ENCODE peak calls at places on chromosomes 13 and 19, in ten cellular contexts. O is gastrocnemius medialis, X is cardiac muscle cell, Z is pancreas, L is dorsolateral prefrontal cortex, T is foreskin fibroblast, J is cardiac fibroblast, M is ovary, U is adrenal gland, H is AG09309. I is an unnamed sample.

GRCh38 chr13:98722958-98723357 is 29.5 kb downstream of the SLC15A1 start:
- DNase-seq in Z (no peak), H (no peak), J (no peak), U (no peak), M (no peak), X (no peak), O (no peak), T (no peak), L (no peak), I (no peak)

GRCh38 chr19:37964109-37964508 is 57.1 kb downstream of the SIPA1L3 start:
- DNase-seq in J (no peak), Z (no peak), U (no peak), M (no peak), O (no peak), T (no peak), X (no peak), H (no peak), L (no peak), I (no peak)

GRCh38 chr13:30978981-30979956 is 46.8 kb downstream of the TEX26 start:
- DNase-seq in M (no peak), Z (no peak), L (no peak), T (no peak), O (no peak), X (peak), H (no peak), J (peak), U (peak), I (no peak)

GRCh38 chr19:35404879-35405622 is 34.2 kb downstream of the GPR42 start:
- DNase-seq in T (peak), M (no peak), L (no peak), X (no peak), H (peak), Z (no peak), O (no peak), J (peak), U (peak), I (no peak)

GRCh38 chr13:70357031-70357430 is 248.8 kb upstream of the KLHL1 start:
- DNase-seq in M (no peak), X (no peak), J (no peak), L (no peak), T (no peak), O (no peak), U (no peak), H (no peak), Z (no peak), I (no peak)

GRCh38 chr13:62290542-62290941 is 874.9 kb upstream of the PCDH20 start:
- DNase-seq in J (no peak), T (no peak), O (no peak), M (no peak), Z (no peak), U (no peak), L (no peak), H (no peak), X (no peak), I (no peak)

GRCh38 chr19:43482193-43482592 is 16.8 kb upstream of the LYPD3 start:
- DNase-seq in Z (no peak), O (no peak), M (no peak), U (no peak), T (no peak), H (no peak), J (no peak), L (no peak), X (no peak), I (no peak)

GRCh38 chr13:110815471-110816204 is 99.2 kb downstream of the ANKRD10 start:
- DNase-seq in O (no peak), T (no peak), X (no peak), L (no peak), J (no peak), Z (no peak), M (no peak), H (no peak), U (no peak), I (no peak)

GRCh38 chr13:24865158-24865557 is 101.2 kb downstream of the RNF17 start:
- DNase-seq in T (peak), L (no peak), U (no peak), H (no peak), X (no peak), J (peak), M (no peak), O (no peak), Z (no peak), I (no peak)

GRCh38 chr13:113629814-113630213 is 28.2 kb downstream of the ATP4B start:
- DNase-seq in O (no peak), H (no peak), U (no peak), X (no peak), L (no peak), J (no peak), Z (no peak), M (peak), T (no peak), I (no peak)

GRCh38 chr13:99847318-99847750 is 124.2 kb downstream of the ZIC5 start:
- DNase-seq in J (no peak), X (no peak), L (no peak), T (no peak), O (no peak), M (no peak), Z (no peak), U (no peak), H (no peak), I (no peak)

GRCh38 chr13:113418722-113419049 is 34.6 kb downstream of the ADPRHL1 start:
- DNase-seq in H (no peak), L (no peak), T (no peak), O (no peak), Z (no peak), M (no peak), U (no peak), J (no peak), X (no peak), I (no peak)

GRCh38 chr13:36601186-36601585 is 72.6 kb upstream of the SERTM1 start:
- DNase-seq in M (no peak), H (no peak), J (no peak), T (no peak), X (no peak), O (no peak), L (no peak), U (no peak), Z (no peak), I (no peak)

GRCh38 chr19:30090963-30091362 is 148.9 kb downstream of the URI1 start:
- DNase-seq in H (no peak), M (no peak), L (no peak), Z (no peak), U (no peak), J (no peak), O (no peak), X (no peak), T (no peak), I (no peak)

GRCh38 chr19:17125052-17125727 is 49.6 kb downstream of the MYO9B start:
- DNase-seq in U (no peak), J (peak), L (no peak), X (no peak), T (no peak), H (peak), M (no peak), O (no peak), Z (no peak), I (no peak)

GRCh38 chr19:50723069-50723468 is at the start of gene CLEC11A:
- DNase-seq in L (no peak), X (no peak), U (peak), O (no peak), M (peak), H (peak), Z (peak), T (peak), J (peak), I (no peak)

GRCh38 chr19:16882146-16882545 is 6.7 kb upstream of the F2RL3 start:
- DNase-seq in M (no peak), U (no peak), T (no peak), L (no peak), Z (no peak), O (no peak), J (no peak), H (no peak), X (no peak), I (no peak)

GRCh38 chr19:46211201-46211881 is 18.2 kb upstream of the IGFL1 start:
- DNase-seq in M (no peak), T (no peak), L (no peak), X (peak), J (peak), O (no peak), U (no peak), H (no peak), Z (no peak), I (no peak)

GRCh38 chr19:46872967-46873366 is 12.2 kb downstream of the ARHGAP35 start:
- DNase-seq in X (no peak), Z (no peak), H (no peak), L (no peak), J (no peak), U (no peak), T (no peak), O (no peak), M (no peak), I (no peak)

GRCh38 chr19:52248256-52248655 is 21.1 kb upstream of the ZNF766 start:
- DNase-seq in T (peak), M (peak), J (peak), L (no peak), O (peak), X (peak), Z (peak), U (peak), H (peak), I (no peak)

GRCh38 chr13:48625396-48626076 is 28.2 kb upstream of the CYSLTR2 start:
- DNase-seq in T (no peak), Z (no peak), H (no peak), J (no peak), U (no peak), X (no peak), O (no peak), M (no peak), L (no peak), I (no peak)

DNA sequence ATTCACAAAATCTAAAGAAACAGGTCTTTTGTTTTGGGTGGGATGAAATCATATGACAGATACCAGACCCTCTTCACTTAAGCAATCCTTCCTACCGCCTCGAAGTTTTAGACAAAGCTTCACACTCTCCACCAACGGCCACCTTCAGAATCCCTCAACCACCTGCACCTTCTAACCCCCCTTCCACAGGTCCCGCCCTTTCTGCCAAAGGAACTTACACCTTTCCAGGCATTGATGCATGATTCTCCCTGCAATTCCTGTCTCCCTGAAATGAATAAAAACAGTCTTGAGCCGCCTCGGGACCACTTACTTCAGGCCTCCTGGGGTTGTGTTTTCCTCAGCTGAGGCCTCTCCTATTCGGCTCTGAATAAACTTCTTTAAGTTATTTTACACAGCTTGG is 869 bp downstream of the ZNF433 start:
- DNase-seq in U (no peak), M (no peak), J (peak), Z (no peak), X (no peak), T (peak), H (no peak), O (no peak), L (no peak), I (no peak)
- H3K4me3 ChIP-seq in U (peak), M (peak), J (peak), Z (peak), X (peak), T (peak), H (peak), O (peak), L (peak), I (peak)

DNA sequence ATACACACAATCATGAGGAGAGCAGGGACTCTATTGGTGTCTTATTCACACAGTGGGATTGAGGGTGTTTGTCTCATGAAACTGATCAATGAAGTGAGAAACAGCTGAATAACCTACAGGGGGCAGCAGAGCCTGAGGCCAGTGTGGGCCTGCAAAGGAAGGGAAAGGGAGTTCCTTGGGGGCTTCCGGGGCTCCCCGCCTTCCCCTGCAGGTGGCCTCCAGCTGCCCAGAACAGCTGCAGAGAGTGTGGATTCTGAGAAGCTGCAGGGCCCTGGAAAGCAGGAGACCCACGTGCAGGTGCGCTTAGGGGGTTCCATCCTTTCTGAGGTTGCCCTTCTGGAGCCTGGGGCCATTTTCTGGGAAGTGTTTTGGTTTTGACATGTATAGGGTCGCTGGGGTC is 20.1 kb downstream of the ZNF763 start:
- DNase-seq in Z (no peak), M (no peak), X (peak), J (no peak), T (no peak), U (no peak), O (no peak), H (no peak), L (no peak), I (no peak)
- TF ChIP-seq CTCF in Z (no peak), M (no peak), X (peak), J (peak), T (no peak), U (no peak), O (no peak), H (peak), L (no peak), I (no peak)

GRCh38 chr19:13172335-13173128 is 22.3 kb downstream of the IER2 start:
- DNase-seq in X (peak), U (peak), T (peak), M (peak), L (no peak), O (peak), J (peak), Z (peak), H (no peak), I (no peak)
- H3K4me3 ChIP-seq in X (no peak), U (no peak), T (no peak), M (no peak), L (no peak), O (no peak), J (no peak), Z (no peak), H (no peak), I (no peak)

GRCh38 chr13:52449323-52450011 is 967 bp downstream of the VPS36 start:
- DNase-seq in H (no peak), J (no peak), O (no peak), M (no peak), X (no peak), T (no peak), Z (no peak), U (no peak), L (no peak), I (no peak)

GRCh38 chr13:52447815-52448552 is 2.5 kb downstream of the VPS36 start:
- DNase-seq in H (no peak), L (no peak), O (no peak), X (no peak), T (no peak), M (no peak), U (no peak), Z (no peak), J (no peak), I (no peak)

GRCh38 chr13:52450012-52450792 is at the start of gene VPS36:
- DNase-seq in J (peak), H (peak), L (peak), T (peak), M (peak), Z (peak), O (peak), U (peak), X (peak), I (peak)

GRCh38 chr13:52452470-52452869 is 2.0 kb upstream of the VPS36 start:
- DNase-seq in L (no peak), T (no peak), H (no peak), U (no peak), O (no peak), Z (no peak), M (no peak), X (no peak), J (no peak), I (no peak)

DNA sequence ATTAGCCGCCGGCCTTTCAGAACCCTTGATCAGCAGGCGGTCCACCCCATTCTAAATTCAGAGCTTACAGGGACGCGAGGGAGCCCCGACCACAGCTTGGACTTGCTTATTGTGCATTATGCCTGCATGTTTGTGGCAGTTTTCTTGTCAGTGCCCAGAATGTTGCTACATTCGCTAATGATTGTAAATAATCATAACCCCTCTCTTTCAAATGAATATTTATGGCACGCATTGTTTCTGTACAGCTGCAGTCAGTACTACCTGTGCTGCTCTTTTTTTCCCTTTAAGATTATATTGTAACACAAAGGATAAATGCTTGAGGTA is 321 bp upstream of the VPS36 start:
- DNase-seq in O (no peak), J (no peak), U (no peak), L (no peak), T (no peak), M (no peak), X (no peak), Z (no peak), H (no peak), I (no peak)
- TF ChIP-seq CTCF in O (peak), J (peak), U (peak), L (no peak), T (no peak), M (no peak), X (no peak), Z (peak), H (no peak), I (no peak)

GRCh38 chr19:6632002-6632621 is 37.8 kb downstream of the TNFSF14 start:
- DNase-seq in X (peak), T (peak), M (peak), Z (peak), H (peak), O (peak), J (peak), U (peak), L (no peak), I (peak)

DNA sequence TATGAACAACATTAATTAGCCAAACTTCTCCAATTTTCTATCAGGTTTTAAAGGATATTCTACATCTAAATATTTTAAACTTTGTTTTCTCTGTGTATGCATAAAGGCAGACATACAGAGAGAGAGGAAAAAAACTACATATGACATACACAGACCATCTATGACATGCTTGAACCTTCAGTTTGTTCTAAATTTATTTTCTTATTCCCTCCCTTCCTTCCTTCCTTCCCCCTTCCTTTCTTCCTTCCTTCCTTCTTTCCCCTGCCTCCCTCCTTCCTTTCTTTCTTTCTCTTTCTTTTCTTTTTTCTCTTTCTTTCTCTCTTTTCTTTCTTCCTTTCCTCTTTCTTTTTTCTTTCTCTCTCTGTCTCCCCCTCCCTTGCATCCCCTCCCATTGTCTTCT is 35.8 kb upstream of the CD70 start:
- DNase-seq in L (no peak), T (no peak), X (no peak), H (no peak), Z (no peak), O (no peak), M (no peak), J (no peak), U (no peak), I (no peak)
- H3K4me3 ChIP-seq in L (no peak), T (no peak), X (no peak), H (no peak), Z (no peak), O (no peak), M (no peak), J (no peak), U (no peak), I (no peak)

GRCh38 chr13:87814444-87814843 is 143.3 kb downstream of the SLITRK5 start:
- DNase-seq in Z (no peak), X (no peak), O (no peak), M (no peak), U (no peak), T (no peak), J (no peak), H (no peak), L (no peak), I (no peak)

GRCh38 chr13:87810920-87811344 is 139.8 kb downstream of the SLITRK5 start:
- DNase-seq in U (no peak), T (no peak), M (no peak), H (no peak), O (no peak), X (no peak), Z (no peak), L (no peak), J (no peak), I (no peak)

GRCh38 chr13:87810391-87810801 is 139.2 kb downstream of the SLITRK5 start:
- DNase-seq in L (no peak), Z (no peak), M (no peak), T (no peak), X (peak), H (no peak), U (no peak), O (no peak), J (no peak), I (no peak)
- TF ChIP-seq CTCF in L (no peak), Z (no peak), M (no peak), T (no peak), X (no peak), H (no peak), U (no peak), O (no peak), J (no peak), I (no peak)

GRCh38 chr13:74288361-74288911 is 154.2 kb upstream of the KLF12 start:
- DNase-seq in X (peak), M (peak), L (no peak), Z (no peak), U (no peak), T (peak), O (peak), J (peak), H (no peak), I (no peak)
- H3K4me3 ChIP-seq in X (no peak), M (no peak), L (peak), Z (no peak), U (no peak), T (peak), O (peak), J (peak), H (no peak), I (peak)

DNA sequence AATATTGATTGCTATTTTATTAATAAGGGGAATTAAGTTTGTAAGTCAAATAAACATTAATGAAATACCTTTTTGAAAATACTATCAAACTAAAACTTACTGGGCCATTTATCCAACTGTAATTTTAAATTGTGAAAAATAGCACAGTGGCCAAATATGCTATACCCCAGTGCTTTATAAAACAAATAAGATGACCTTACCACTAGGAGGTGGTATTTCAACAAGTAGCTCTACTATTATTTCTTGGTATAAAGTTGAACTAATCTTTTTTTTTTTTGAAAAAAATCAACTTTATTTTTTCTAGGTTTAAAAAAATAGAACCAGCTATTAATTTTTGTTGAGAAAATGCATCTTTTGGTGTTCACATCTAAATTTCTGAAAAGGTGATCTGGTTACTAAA is 14.7 kb downstream of the LACC1 start:
- DNase-seq in X (no peak), U (no peak), Z (no peak), M (no peak), O (no peak), T (peak), L (no peak), H (no peak), J (no peak), I (no peak)
- TF ChIP-seq CTCF in X (peak), U (no peak), Z (no peak), M (no peak), O (no peak), T (no peak), L (no peak), H (no peak), J (peak), I (no peak)

GRCh38 chr19:1849132-1849474 is 820 bp upstream of the REXO1 start:
- DNase-seq in T (no peak), Z (no peak), H (no peak), X (no peak), O (no peak), L (no peak), M (no peak), U (no peak), J (no peak), I (no peak)
- H3K4me3 ChIP-seq in T (no peak), Z (no peak), H (no peak), X (no peak), O (no peak), L (peak), M (no peak), U (no peak), J (no peak), I (no peak)